ENCODE peak calls at places on chromosomes 7 and 10, in eight cellular contexts. T is CD8-positive, alpha-beta memory T cell; M is IMR-90; K is PC-9; I is MM.1S; F is RWPE2; D is lung; B is GM23338. Y is an unnamed sample.
A peak's percentile ranks its signal among the peaks of the same experiment; 100 is the strongest.

GRCh38 chr10:68559872-68560200 is 301 bp upstream of the TET1 start:
- DNase-seq in I (no peak), B (no peak), M (no peak), K (no peak), T (no peak), F (no peak), D (no peak), Y (peak; percentile 6)

GRCh38 chr7:137351941-137352340 is 8.4 kb upstream of the PTN start:
- DNase-seq in M (no peak), I (no peak), T (no peak), D (no peak), K (no peak), B (no peak), F (no peak), Y (no peak)

GRCh38 chr10:1044964-1045363 is 4.0 kb downstream of the IDI1 start:
- DNase-seq in T (no peak), I (no peak), B (no peak), M (no peak), K (no peak), D (no peak), F (no peak), Y (no peak)

GRCh38 chr10:13062813-13063212 is 37.1 kb upstream of the OPTN start:
- DNase-seq in T (no peak), K (no peak), I (no peak), M (no peak), B (no peak), D (no peak), F (no peak), Y (no peak)

GRCh38 chr10:118423800-118424479 is 81.8 kb upstream of the FAM204A start:
- DNase-seq in M (peak; percentile 81), F (peak; percentile 79), K (peak; percentile 61), D (peak; percentile 81), T (peak; percentile 59), I (peak; percentile 91), B (peak; percentile 99), Y (peak; percentile 23)

GRCh38 chr10:19929466-19930140 is 113.4 kb downstream of the PLXDC2 start:
- DNase-seq in I (no peak), D (no peak), K (no peak), F (no peak), T (no peak), M (peak; percentile 77), B (no peak), Y (no peak)

GRCh38 chr7:128774921-128775320 is 673 bp downstream of the OPN1SW start:
- DNase-seq in I (no peak), B (no peak), D (no peak), F (no peak), K (no peak), M (no peak), T (no peak), Y (no peak)

GRCh38 chr10:6342091-6342490 is 139.4 kb downstream of the PFKFB3 start:
- DNase-seq in M (no peak), K (no peak), T (no peak), F (no peak), I (no peak), D (no peak), B (no peak), Y (no peak)

GRCh38 chr7:35003679-35004278 is 33.5 kb downstream of the DPY19L1 start:
- DNase-seq in D (peak; percentile 85), B (no peak), M (peak; percentile 90), I (no peak), K (peak; percentile 88), F (peak; percentile 86), T (no peak), Y (no peak)

DNA sequence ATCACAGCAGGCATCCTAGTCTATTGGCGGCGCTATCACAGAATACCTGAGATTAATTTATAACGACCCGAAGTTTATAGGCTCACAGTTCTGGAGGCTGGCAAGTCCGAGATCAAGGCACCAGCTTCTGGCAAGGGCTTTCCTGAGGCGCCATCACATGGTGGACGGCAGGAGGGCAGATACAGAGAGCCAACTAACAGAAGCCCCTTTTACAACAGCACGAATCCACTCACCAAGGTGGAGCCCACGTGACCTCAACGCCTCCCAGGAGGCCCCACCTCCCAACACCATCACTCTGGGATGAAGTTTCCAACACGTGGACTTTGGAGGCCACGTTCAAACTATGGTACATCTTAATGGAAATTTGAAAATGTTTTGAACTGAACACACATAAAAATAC is 255.3 kb downstream of the ELFN1 start:
- DNase-seq in D (no peak), I (no peak), F (no peak), B (peak; percentile 56), M (no peak), K (no peak), T (no peak), Y (no peak)
- H3K4me1 ChIP-seq in D (no peaks in the 10 kb centered on the region), I (no peaks in the 10 kb centered on the region), F (no peaks in the 10 kb centered on the region), B (no peaks in the 10 kb centered on the region), M (peaks cover 3% of the 10 kb centered on the region), K (no peaks in the 10 kb centered on the region), T (peaks cover 73% of the 10 kb centered on the region), Y (peaks cover 81% of the 10 kb centered on the region)

GRCh38 chr10:44863344-44864041 is 47.6 kb upstream of the TMEM72 start:
- DNase-seq in K (no peak), D (no peak), F (no peak), T (no peak), B (peak; percentile 53), I (no peak), M (no peak), Y (no peak)
- H3K4me3 ChIP-seq in K (no peak overlapping the region), D (no peak overlapping the region), F (no peak overlapping the region), T (peak overlapping the region; percentile 66), B (peak overlapping the region; percentile 63), I (no peak overlapping the region), M (no peak overlapping the region), Y (no peak overlapping the region)

DNA sequence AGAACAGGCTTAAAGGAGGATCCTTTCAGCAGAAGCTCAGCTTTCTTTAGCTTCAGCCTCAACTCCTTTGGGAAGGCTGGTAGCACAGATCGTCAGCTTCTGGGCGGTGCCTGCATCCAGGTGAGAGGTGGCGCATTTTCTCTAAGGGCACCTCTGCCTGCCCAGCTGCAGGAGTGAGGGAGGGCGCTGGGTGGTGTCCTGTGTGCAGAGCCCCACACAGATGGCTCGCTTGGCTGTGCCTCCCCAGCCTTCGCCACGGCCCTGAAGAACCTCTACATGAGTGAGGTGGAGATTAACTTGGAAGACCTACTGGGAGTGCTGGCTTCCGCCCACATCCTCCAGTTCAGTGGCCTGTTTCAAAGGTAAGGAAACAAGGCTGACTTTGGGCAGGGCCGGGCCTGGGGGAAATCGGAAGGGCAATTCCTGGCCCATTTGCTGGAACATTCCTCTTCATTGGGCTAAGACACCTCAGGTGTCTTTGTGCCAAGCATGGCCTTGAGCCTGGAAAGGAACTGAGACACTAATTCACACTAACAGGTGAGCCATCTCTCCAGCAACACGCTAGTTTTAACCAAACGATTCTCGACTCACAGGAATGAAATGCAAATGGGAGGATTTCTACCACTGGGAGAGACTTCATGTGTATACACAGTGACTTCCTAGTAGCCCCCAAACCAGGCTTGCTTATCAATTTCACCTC is 19.9 kb downstream of the BTBD16 start:
- DNase-seq in T (no peak), B (no peak), K (no peak), D (no peak), M (no peak), F (peak; percentile 47), I (no peak), Y (no peak)
- H3K27ac ChIP-seq in T (no peak overlapping the region), B (no peak overlapping the region), K (no peak overlapping the region), D (no peak overlapping the region), M (no peak overlapping the region), F (no peak overlapping the region), I (no peak overlapping the region), Y (no peak overlapping the region)

GRCh38 chr10:114489521-114490310 is 85.4 kb upstream of the AFAP1L2 start:
- DNase-seq in M (no peak), K (no peak), B (peak; percentile 70), I (no peak), T (no peak), D (no peak), F (no peak), Y (no peak)
- H3K4me1 ChIP-seq in M (no peaks in the 10 kb centered on the region), K (peaks cover 8% of the 10 kb centered on the region), B (peaks cover 19% of the 10 kb centered on the region), I (peaks cover 24% of the 10 kb centered on the region), T (peaks cover 31% of the 10 kb centered on the region), D (peaks cover 16% of the 10 kb centered on the region), F (peaks cover 16% of the 10 kb centered on the region), Y (peaks cover 18% of the 10 kb centered on the region)

GRCh38 chr10:133258818-133259602 is 17.7 kb downstream of the ADAM8 start:
- DNase-seq in I (peak; percentile 13), K (peak; percentile 80), F (peak; percentile 95), T (peak; percentile 88), D (peak; percentile 87), M (peak; percentile 100), B (no peak), Y (peak; percentile 47)
- H3K4me3 ChIP-seq in I (no peak overlapping the region), K (no peak overlapping the region), F (no peak overlapping the region), T (peak overlapping the region; percentile 26), D (no peak overlapping the region), M (no peak overlapping the region), B (no peak overlapping the region), Y (peak overlapping the region; percentile 26)

Y was measured in CD4-positive, CD25-positive, alpha-beta regulatory T cell.